ENCODE peak calls at places on chromosomes 1 and 21, in ten cellular contexts. T is endodermal cell, G is OCI-LY7, O is astrocyte of the spinal cord, L is neural crest cell, H is AG09319, P is heart left ventricle, R is psoas muscle, M is fibroblast of pulmonary artery, B is fibroblast of lung. Z is an unnamed sample.

GRCh38 chr1:58395355-58395754 is 151.2 kb downstream of the OMA1 start:
- DNase-seq in T (peak; percentile 63), G (no peak), O (peak; percentile 93), L (no peak), H (peak; percentile 55), P (no peak), R (no peak), M (peak; percentile 87), B (peak; percentile 85), Z (peak; percentile 94)

GRCh38 chr1:226100436-226101347 is 38.2 kb downstream of the H3-3A start:
- DNase-seq in T (peak; percentile 77), G (peak; percentile 40), O (no peak), L (no peak), H (peak; percentile 37), P (peak; percentile 35), R (no peak), M (peak; percentile 73), B (peak; percentile 60), Z (no peak)

GRCh38 chr1:154989195-154989860 is 4.1 kb upstream of the LENEP start:
- DNase-seq in T (no peak), G (no peak), O (no peak), L (no peak), H (no peak), P (no peak), R (peak; percentile 50), M (no peak), B (no peak), Z (no peak)

GRCh38 chr1:159857889-159858288 is 4.6 kb downstream of the VSIG8 start:
- DNase-seq in T (no peak), G (no peak), O (no peak), L (no peak), H (no peak), P (no peak), R (no peak), M (no peak), B (no peak), Z (no peak)

GRCh38 chr1:17199267-17200044 is 5.5 kb upstream of the PADI1 start:
- DNase-seq in T (no peak), G (no peak), O (peak; percentile 21), L (no peak), H (no peak), P (no peak), R (peak; percentile 21), M (no peak), B (no peak), Z (no peak)

GRCh38 chr1:32886012-32886827 is at the start of gene HPCA:
- DNase-seq in T (peak; percentile 96), G (no peak), O (peak; percentile 44), L (peak; percentile 76), H (no peak), P (peak; percentile 69), R (peak; percentile 77), M (peak; percentile 58), B (peak; percentile 43), Z (no peak)

GRCh38 chr21:34129039-34129891 is 55.9 kb downstream of the MRPS6 start:
- DNase-seq in T (peak; percentile 67), G (no peak), O (peak; percentile 91), L (peak; percentile 19), H (peak; percentile 65), P (peak; percentile 84), R (peak; percentile 67), M (peak; percentile 87), B (peak; percentile 92), Z (peak; percentile 88)

GRCh38 chr1:118223426-118223825 is 38.4 kb upstream of the SPAG17 start:
- DNase-seq in T (peak; percentile 86), G (peak; percentile 7), O (no peak), L (peak; percentile 42), H (no peak), P (no peak), R (peak; percentile 49), M (peak; percentile 16), B (no peak), Z (no peak)

GRCh38 chr1:8625981-8626898 is 191.2 kb downstream of the RERE start:
- DNase-seq in T (no peak), G (no peak), O (peak; percentile 81), L (no peak), H (peak; percentile 68), P (no peak), R (no peak), M (peak; percentile 98), B (peak; percentile 88), Z (peak; percentile 67)

GRCh38 chr21:14405225-14405624 is 22.3 kb upstream of the HSPA13 start:
- DNase-seq in T (no peak), G (no peak), O (no peak), L (no peak), H (no peak), P (no peak), R (no peak), M (no peak), B (no peak), Z (no peak)

GRCh38 chr1:200874694-200875093 is 1.9 kb downstream of the GPR25 start:
- DNase-seq in T (no peak), G (no peak), O (no peak), L (no peak), H (no peak), P (no peak), R (no peak), M (no peak), B (no peak), Z (no peak)

GRCh38 chr1:30218438-30218837 is 504.9 kb downstream of the MATN1 start:
- DNase-seq in T (no peak), G (no peak), O (no peak), L (no peak), H (no peak), P (no peak), R (no peak), M (no peak), B (no peak), Z (no peak)

GRCh38 chr1:9455487-9456237 is 83.6 kb upstream of the SLC25A33 start:
- DNase-seq in T (peak; percentile 97), G (peak; percentile 81), O (peak; percentile 59), L (peak; percentile 82), H (no peak), P (peak; percentile 81), R (peak; percentile 88), M (peak; percentile 72), B (peak; percentile 68), Z (peak; percentile 35)

GRCh38 chr1:63266857-63267256 is 55.5 kb upstream of the FOXD3 start:
- DNase-seq in T (no peak), G (no peak), O (no peak), L (no peak), H (no peak), P (no peak), R (no peak), M (no peak), B (no peak), Z (no peak)

GRCh38 chr1:77961392-77961791 is 17.5 kb downstream of the FUBP1 start:
- DNase-seq in T (no peak), G (no peak), O (no peak), L (no peak), H (no peak), P (no peak), R (no peak), M (no peak), B (no peak), Z (no peak)
- TF ChIP-seq CTCF in T (no peak), G (no peak), O (no peak), L (no peak), H (no peak), P (no peak), R (no peak), M (no peak), B (no peak), Z (no peak)

GRCh38 chr1:247857069-247857985 is at the start of gene TRIM58:
- DNase-seq in T (no peak), G (no peak), O (peak; percentile 23), L (peak; percentile 38), H (no peak), P (no peak), R (no peak), M (peak; percentile 1), B (no peak), Z (no peak)
- TF ChIP-seq CTCF in T (peak; percentile 72), G (no peak), O (peak; percentile 24), L (peak; percentile 57), H (no peak), P (no peak), R (no peak), M (no peak), B (no peak), Z (no peak)

DNA sequence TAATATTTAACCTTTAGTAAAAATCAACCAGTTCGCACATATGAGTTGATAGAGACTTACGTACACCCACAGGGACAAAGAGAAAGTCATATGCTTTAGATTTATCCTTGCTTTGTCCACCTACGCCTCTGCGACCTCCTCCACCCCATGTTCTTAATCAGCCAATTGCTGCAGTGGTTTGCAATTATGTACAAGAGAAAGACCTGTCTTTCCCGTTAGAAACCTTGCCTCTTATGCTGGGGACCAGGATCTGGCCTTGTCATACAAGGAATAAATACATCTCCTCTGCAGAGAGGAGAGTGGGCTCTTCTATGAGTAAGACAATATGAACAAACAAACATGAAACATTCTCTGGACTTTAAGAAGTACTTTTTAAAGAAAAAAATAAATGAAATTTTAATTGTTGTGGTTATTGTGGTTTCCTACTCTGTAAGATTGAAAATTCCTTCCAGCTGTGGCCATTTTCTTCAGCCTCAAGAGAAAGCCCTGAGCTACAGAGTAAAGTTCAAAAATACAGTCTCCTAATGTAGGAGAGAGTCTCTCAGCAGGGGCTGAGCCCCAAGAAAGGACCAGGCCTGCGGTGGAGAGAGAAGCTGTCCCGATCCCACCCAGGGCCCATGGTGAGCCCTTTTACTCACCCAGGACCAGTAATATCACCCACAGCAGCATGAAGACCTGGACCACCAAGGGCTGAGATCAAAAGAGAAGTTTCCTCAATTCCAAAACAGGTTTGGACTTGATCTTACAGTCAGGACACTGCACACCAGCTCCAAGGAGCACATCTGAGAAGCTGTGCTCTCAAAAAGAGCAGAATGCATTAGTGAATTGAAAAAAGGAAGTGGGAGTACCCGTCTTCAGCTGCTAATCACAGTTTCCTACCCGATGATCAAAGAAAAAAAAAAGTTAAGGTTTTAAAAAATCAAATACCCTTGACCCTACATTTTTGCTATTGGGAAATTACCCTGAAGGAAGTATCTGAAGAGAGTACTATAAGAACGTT is at the start of gene FCRL5:
- DNase-seq in T (no peak), G (peak; percentile 77), O (no peak), L (no peak), H (no peak), P (no peak), R (no peak), M (no peak), B (no peak), Z (no peak)
- TF ChIP-seq CTCF in T (no peak), G (no peak), O (no peak), L (no peak), H (no peak), P (no peak), R (no peak), M (no peak), B (no peak), Z (no peak)

GRCh38 chr1:2314803-2315710 is 76.3 kb downstream of the MORN1 start:
- DNase-seq in T (peak; percentile 84), G (peak; percentile 28), O (peak; percentile 47), L (peak; percentile 42), H (no peak), P (peak; percentile 80), R (peak; percentile 77), M (peak; percentile 52), B (peak; percentile 56), Z (no peak)
- TF ChIP-seq CTCF in T (peak; percentile 98), G (peak; percentile 69), O (peak; percentile 71), L (peak; percentile 97), H (peak; percentile 53), P (peak; percentile 98), R (peak; percentile 94), M (peak; percentile 41), B (peak; percentile 38), Z (peak; percentile 59)